ENCODE peak calls at places on chromosomes 2 and 18, in seven cellular contexts. M, B, N, Q, H, C and X are unnamed samples.

GRCh38 chr2:106193491-106193976 is 567 bp downstream of the UXS1 start:
- DNase-seq in M (peak; percentile 25), B (no peak), N (peak; percentile 41), Q (peak; percentile 24), H (peak; percentile 40), C (peak; percentile 62), X (peak; percentile 24)

GRCh38 chr2:234451852-234452625 is 44.8 kb downstream of the ARL4C start:
- DNase-seq in M (no peak), B (peak; percentile 68), N (no peak), Q (no peak), H (no peak), C (no peak), X (no peak)

GRCh38 chr18:5519448-5520362 is 24.1 kb downstream of the EPB41L3 start:
- DNase-seq in M (no peak), B (no peak), N (no peak), Q (no peak), H (peak; percentile 14), C (no peak), X (no peak)

GRCh38 chr2:217795706-217796465 is 206.9 kb downstream of the TNS1 start:
- DNase-seq in M (no peak), B (no peak), N (no peak), Q (peak; percentile 21), H (no peak), C (no peak), X (no peak)

GRCh38 chr2:179524940-179525339 is 260.3 kb upstream of the SESTD1 start:
- DNase-seq in M (no peak), B (no peak), N (no peak), Q (no peak), H (no peak), C (no peak), X (no peak)

GRCh38 chr18:36127866-36128845 is 984 bp downstream of the SLC39A6 start:
- DNase-seq in M (no peak), B (peak; percentile 5), N (peak; percentile 40), Q (no peak), H (peak; percentile 52), C (peak; percentile 35), X (no peak)

GRCh38 chr18:59690216-59691045 is 6.8 kb downstream of the CCBE1 start:
- DNase-seq in M (no peak), B (peak; percentile 20), N (no peak), Q (no peak), H (peak; percentile 62), C (no peak), X (no peak)

GRCh38 chr2:25709349-25709748 is 36.0 kb upstream of the DTNB start:
- DNase-seq in M (no peak), B (peak; percentile 66), N (no peak), Q (no peak), H (no peak), C (no peak), X (no peak)

GRCh38 chr2:44200011-44200410 is 31.3 kb downstream of the PPM1B start:
- DNase-seq in M (no peak), B (peak; percentile 7), N (no peak), Q (no peak), H (no peak), C (no peak), X (no peak)

GRCh38 chr2:196468394-196468793 is 171.1 kb upstream of the CCDC150 start:
- DNase-seq in M (no peak), B (peak; percentile 23), N (peak; percentile 6), Q (no peak), H (peak; percentile 57), C (no peak), X (no peak)

GRCh38 chr18:68791801-68792200 is 6.1 kb upstream of the CCDC102B start:
- DNase-seq in M (no peak), B (no peak), N (no peak), Q (no peak), H (no peak), C (no peak), X (no peak)

GRCh38 chr18:28412521-28412920 is 235.6 kb upstream of the CDH2 start:
- DNase-seq in M (no peak), B (no peak), N (no peak), Q (no peak), H (no peak), C (no peak), X (no peak)

GRCh38 chr18:34643982-34644381 is 66.1 kb upstream of the DTNA start:
- DNase-seq in M (no peak), B (no peak), N (no peak), Q (no peak), H (no peak), C (no peak), X (no peak)

GRCh38 chr2:60290534-60290933 is 262.9 kb downstream of the BCL11A start:
- DNase-seq in M (no peak), B (no peak), N (no peak), Q (no peak), H (peak; percentile 15), C (no peak), X (no peak)

GRCh38 chr2:61733563-61733962 is 120.3 kb downstream of the FAM161A start:
- DNase-seq in M (no peak), B (no peak), N (no peak), Q (no peak), H (no peak), C (no peak), X (no peak)

GRCh38 chr2:34664266-34664665 is 1065.2 kb upstream of the FAM98A start:
- DNase-seq in M (no peak), B (no peak), N (no peak), Q (no peak), H (no peak), C (no peak), X (no peak)

GRCh38 chr18:49476664-49477411 is 10.2 kb downstream of the C18orf32 start:
- DNase-seq in M (no peak), B (peak; percentile 25), N (no peak), Q (no peak), H (peak; percentile 4), C (no peak), X (no peak)

GRCh38 chr2:1617425-1618021 is 126.8 kb downstream of the PXDN start:
- DNase-seq in M (no peak), B (peak; percentile 41), N (no peak), Q (no peak), H (no peak), C (no peak), X (no peak)

GRCh38 chr2:218876562-218877219 is 4.0 kb upstream of the WNT10A start:
- DNase-seq in M (peak; percentile 52), B (peak; percentile 86), N (peak; percentile 57), Q (peak; percentile 49), H (peak; percentile 85), C (peak; percentile 53), X (no peak)

GRCh38 chr2:133633851-133634250 is 65.6 kb upstream of the NCKAP5 start:
- DNase-seq in M (no peak), B (no peak), N (no peak), Q (no peak), H (no peak), C (no peak), X (no peak)

GRCh38 chr18:70288171-70288850 is 534 bp upstream of the SOCS6 start:
- DNase-seq in M (peak; percentile 52), B (peak; percentile 23), N (peak; percentile 34), Q (peak; percentile 29), H (peak; percentile 71), C (peak; percentile 56), X (peak; percentile 54)

GRCh38 chr18:2933995-2934394 is 78.9 kb downstream of the LPIN2 start:
- DNase-seq in M (no peak), B (no peak), N (no peak), Q (no peak), H (no peak), C (no peak), X (no peak)

GRCh38 chr2:131042161-131042775 is 51.0 kb downstream of the FAM168B start:
- DNase-seq in M (no peak), B (peak; percentile 23), N (peak; percentile 41), Q (no peak), H (no peak), C (no peak), X (no peak)

GRCh38 chr18:10822457-10822856 is 296.6 kb downstream of the NAPG start:
- DNase-seq in M (no peak), B (no peak), N (peak; percentile 35), Q (no peak), H (peak; percentile 48), C (no peak), X (no peak)

GRCh38 chr2:18253686-18254197 is 306.7 kb downstream of the RDH14 start:
- DNase-seq in M (no peak), B (no peak), N (no peak), Q (no peak), H (peak; percentile 24), C (no peak), X (no peak)

GRCh38 chr2:15732341-15733077 is 140.8 kb downstream of the DDX1 start:
- DNase-seq in M (no peak), B (no peak), N (no peak), Q (no peak), H (no peak), C (no peak), X (no peak)
- H3K27ac ChIP-seq in M (no peak overlapping the region), B (no peak overlapping the region), N (no peak overlapping the region), Q (no peak overlapping the region), H (no peak overlapping the region), C (no peak overlapping the region), X (no peak overlapping the region)

GRCh38 chr2:216328347-216328746 is 43.9 kb downstream of the MARCHF4 start:
- DNase-seq in M (no peak), B (peak; percentile 58), N (no peak), Q (no peak), H (peak; percentile 56), C (no peak), X (no peak)
- TF ChIP-seq CTCF in M (no peak), B (peak; percentile 62), N (no peak), Q (no peak), H (peak; percentile 56), C (no peak), X (peak; percentile 26)

GRCh38 chr2:9260411-9261037 is 53.9 kb downstream of the ASAP2 start:
- DNase-seq in M (no peak), B (no peak), N (no peak), Q (no peak), H (no peak), C (no peak), X (no peak)
- H3K4me1 ChIP-seq in M (peaks cover 100% of the 10 kb centered on the region), B (peaks cover 11% of the 10 kb centered on the region), N (peaks cover 12% of the 10 kb centered on the region), Q (peaks cover 10% of the 10 kb centered on the region), H (peaks cover 28% of the 10 kb centered on the region), C (no peaks in the 10 kb centered on the region), X (peaks cover 87% of the 10 kb centered on the region)

DNA sequence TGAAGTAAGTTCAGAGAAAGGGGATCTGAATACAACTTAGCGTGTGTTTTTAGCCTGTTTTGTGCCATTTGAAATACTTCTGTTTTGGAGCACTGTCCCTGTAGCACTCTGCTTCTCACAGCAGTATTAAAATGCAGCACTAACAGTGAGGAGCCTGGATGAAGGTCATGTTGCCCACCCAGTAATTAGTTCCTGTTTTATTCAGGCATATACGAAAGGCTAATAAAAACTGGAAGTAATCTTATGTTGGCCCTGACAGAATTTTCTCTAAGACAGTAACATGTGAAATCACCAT is 113.6 kb downstream of the CRIM1 start:
- DNase-seq in M (no peak), B (no peak), N (no peak), Q (no peak), H (no peak), C (no peak), X (no peak)
- H3K27ac ChIP-seq in M (no peak overlapping the region), B (no peak overlapping the region), N (no peak overlapping the region), Q (no peak overlapping the region), H (no peak overlapping the region), C (no peak overlapping the region), X (no peak overlapping the region)

DNA sequence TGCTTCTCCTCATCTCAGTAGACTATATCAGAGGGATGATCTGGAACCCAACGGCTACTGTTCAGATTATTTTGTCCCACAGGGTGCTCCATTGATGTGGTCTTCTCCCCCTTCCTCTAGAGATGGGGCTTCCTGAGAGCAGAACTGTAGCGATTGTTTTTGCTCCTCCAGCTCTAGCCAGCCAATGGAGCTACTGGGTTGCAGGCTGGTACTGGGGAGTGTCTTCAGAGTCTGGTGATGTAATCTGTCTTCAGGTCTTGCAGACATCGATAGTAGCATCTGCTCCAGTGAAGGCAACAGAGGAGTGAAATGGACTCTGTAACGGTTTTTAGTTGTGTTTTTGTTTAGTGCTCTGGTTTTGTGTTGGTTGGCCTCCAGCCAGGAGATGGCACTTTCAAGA is 621.9 kb downstream of the RNF144A start:
- DNase-seq in M (no peak), B (no peak), N (no peak), Q (no peak), H (no peak), C (no peak), X (no peak)
- TF ChIP-seq CTCF in M (no peak), B (no peak), N (no peak), Q (no peak), H (no peak), C (no peak), X (no peak)